ENCODE peak calls at places on chromosome 3, in seven cellular contexts. H is RCC 7860; E is activated CD4-positive, alpha-beta T cell treated with anti-CD3 and anti-CD28 coated beads for 24 hours; Q is activated CD8-positive, alpha-beta memory T cell treated with anti-CD3 and anti-CD28 coated beads for 48 hours; N is ecto neural progenitor cell; O is activated B cell treated with CpG ODN at 0.5 μM for 24 hours; Z is heart right ventricle. F is an unnamed sample.

GRCh38 chr3:112979244-112979832 is 4.4 kb upstream of the CD200R1 start:
- DNase-seq in H (no peak), E (no peak), Q (no peak), N (no peak), O (no peak), Z (no peak), F (no peak)

GRCh38 chr3:19476298-19476697 is 328.0 kb downstream of the KCNH8 start:
- DNase-seq in H (no peak), E (no peak), Q (no peak), N (peak), O (no peak), Z (no peak), F (no peak)

GRCh38 chr3:113241292-113242033 is 30.1 kb downstream of the BOC start:
- DNase-seq in H (peak), E (no peak), Q (no peak), N (peak), O (no peak), Z (no peak), F (no peak)

GRCh38 chr3:32819581-32820348 is 2.0 kb downstream of the TRIM71 start:
- DNase-seq in H (no peak), E (no peak), Q (no peak), N (no peak), O (no peak), Z (no peak), F (no peak)

GRCh38 chr3:194675081-194675640 is 3.2 kb upstream of the LSG1 start:
- DNase-seq in H (no peak), E (peak), Q (peak), N (no peak), O (no peak), Z (no peak), F (no peak)

GRCh38 chr3:151082880-151083838 is 2.3 kb upstream of the MED12L start:
- DNase-seq in H (no peak), E (no peak), Q (no peak), N (peak), O (no peak), Z (no peak), F (no peak)

GRCh38 chr3:40258064-40258463 is 51.4 kb upstream of the EIF1B start:
- DNase-seq in H (no peak), E (no peak), Q (no peak), N (no peak), O (no peak), Z (no peak), F (no peak)

GRCh38 chr3:114839476-114839875 is 307.6 kb downstream of the ZBTB20 start:
- DNase-seq in H (no peak), E (no peak), Q (no peak), N (no peak), O (no peak), Z (no peak), F (peak)

GRCh38 chr3:184037816-184038215 is 6.3 kb downstream of the HTR3D start:
- DNase-seq in H (no peak), E (no peak), Q (no peak), N (no peak), O (no peak), Z (no peak), F (no peak)

GRCh38 chr3:104556372-104557078 is 810.2 kb upstream of the ALCAM start:
- DNase-seq in H (no peak), E (no peak), Q (no peak), N (no peak), O (no peak), Z (no peak), F (no peak)

GRCh38 chr3:72901840-72902239 is 14.0 kb downstream of the GXYLT2 start:
- DNase-seq in H (no peak), E (no peak), Q (no peak), N (no peak), O (no peak), Z (no peak), F (no peak)

GRCh38 chr3:58237940-58238681 is 519 bp downstream of the ABHD6 start:
- DNase-seq in H (no peak), E (no peak), Q (peak), N (peak), O (peak), Z (peak), F (no peak)

GRCh38 chr3:126125781-126126251 is 41.9 kb upstream of the SLC41A3 start:
- DNase-seq in H (no peak), E (no peak), Q (no peak), N (no peak), O (peak), Z (no peak), F (no peak)

GRCh38 chr3:64578797-64579196 is 109.0 kb downstream of the ADAMTS9 start:
- DNase-seq in H (no peak), E (no peak), Q (no peak), N (no peak), O (no peak), Z (no peak), F (no peak)

GRCh38 chr3:27714692-27715453 is 7.2 kb downstream of the EOMES start:
- DNase-seq in H (no peak), E (no peak), Q (no peak), N (peak), O (no peak), Z (no peak), F (no peak)

GRCh38 chr3:149224736-149225594 is 3.3 kb upstream of the CP start:
- DNase-seq in H (peak), E (no peak), Q (no peak), N (no peak), O (no peak), Z (no peak), F (peak)